ENCODE peak calls at places on chromosomes 5 and 9, in six cellular contexts. L is A549, Z is stomach, D is heart left ventricle, Y is spleen, I is ovary. N is an unnamed sample.

GRCh38 chr9:128635266-128636023 is 21.2 kb downstream of the DYNC2I2 start:
- DNase-seq in I (peak), Z (peak), L (peak), D (peak), Y (peak), N (peak)

GRCh38 chr9:95715911-95716435 is 159.5 kb upstream of the ERCC6L2 start:
- DNase-seq in Y (no peak), I (no peak), Z (no peak), L (no peak), D (no peak), N (no peak)

GRCh38 chr9:128113526-128114325 is 13.8 kb downstream of the PTGES2 start:
- DNase-seq in Z (peak), L (no peak), I (no peak), Y (peak), D (peak), N (peak)

GRCh38 chr9:89794918-89795317 is 190.1 kb downstream of the GADD45G start:
- DNase-seq in Y (no peak), I (no peak), D (no peak), Z (peak), L (no peak), N (peak)

GRCh38 chr9:7454490-7455110 is 345.0 kb downstream of the DMAC1 start:
- DNase-seq in I (no peak), Z (no peak), D (no peak), L (no peak), Y (no peak), N (no peak)

GRCh38 chr9:133732351-133733073 is 5.6 kb downstream of the SARDH start:
- DNase-seq in D (no peak), Y (no peak), I (no peak), L (no peak), Z (peak), N (no peak)

GRCh38 chr5:80711938-80712337 is 57.2 kb upstream of the DHFR start:
- DNase-seq in Z (no peak), D (no peak), I (no peak), L (peak), Y (no peak), N (no peak)

GRCh38 chr5:163916376-163916775 is 411.0 kb downstream of the MAT2B start:
- DNase-seq in I (no peak), Z (no peak), L (no peak), D (no peak), Y (no peak), N (peak)

GRCh38 chr9:126223798-126224531 is 102.7 kb upstream of the MVB12B start:
- DNase-seq in L (no peak), I (no peak), Z (no peak), D (no peak), Y (no peak), N (no peak)

GRCh38 chr9:98994226-98995058 is 50.7 kb downstream of the COL15A1 start:
- DNase-seq in L (no peak), Z (no peak), D (no peak), Y (no peak), I (no peak), N (peak)

GRCh38 chr5:77851229-77852067 is 75.3 kb upstream of the TBCA start:
- DNase-seq in D (peak), Y (peak), Z (no peak), L (no peak), I (peak), N (peak)

GRCh38 chr5:37722236-37723146 is 117.3 kb downstream of the GDNF start:
- DNase-seq in D (no peak), I (no peak), L (peak), Z (no peak), Y (no peak), N (no peak)

GRCh38 chr5:1185652-1186350 is 15.6 kb upstream of the SLC6A19 start:
- DNase-seq in I (no peak), D (no peak), Y (no peak), Z (peak), L (no peak), N (peak)

GRCh38 chr5:10904862-10905432 is 143.9 kb upstream of the DAP start:
- DNase-seq in I (no peak), Z (no peak), Y (no peak), L (no peak), D (no peak), N (no peak)

GRCh38 chr9:114167591-114168091 is 12.3 kb downstream of the COL27A1 start:
- DNase-seq in I (no peak), D (peak), Z (no peak), Y (peak), L (no peak), N (no peak)

GRCh38 chr9:121889990-121890563 is 203.0 kb downstream of the TTLL11 start:
- DNase-seq in D (peak), I (no peak), Z (no peak), Y (no peak), L (no peak), N (no peak)

GRCh38 chr5:115415143-115415491 is 118.7 kb upstream of the CCDC112 start:
- DNase-seq in L (peak), D (peak), Z (peak), I (no peak), Y (no peak), N (no peak)

GRCh38 chr9:5557606-5558587 is 47.6 kb downstream of the PDCD1LG2 start:
- DNase-seq in Z (no peak), L (no peak), Y (no peak), D (peak), I (peak), N (no peak)

GRCh38 chr5:165576678-165577275 is 2071.4 kb downstream of the MAT2B start:
- DNase-seq in Y (no peak), D (no peak), Z (no peak), I (no peak), L (no peak), N (no peak)

DNA sequence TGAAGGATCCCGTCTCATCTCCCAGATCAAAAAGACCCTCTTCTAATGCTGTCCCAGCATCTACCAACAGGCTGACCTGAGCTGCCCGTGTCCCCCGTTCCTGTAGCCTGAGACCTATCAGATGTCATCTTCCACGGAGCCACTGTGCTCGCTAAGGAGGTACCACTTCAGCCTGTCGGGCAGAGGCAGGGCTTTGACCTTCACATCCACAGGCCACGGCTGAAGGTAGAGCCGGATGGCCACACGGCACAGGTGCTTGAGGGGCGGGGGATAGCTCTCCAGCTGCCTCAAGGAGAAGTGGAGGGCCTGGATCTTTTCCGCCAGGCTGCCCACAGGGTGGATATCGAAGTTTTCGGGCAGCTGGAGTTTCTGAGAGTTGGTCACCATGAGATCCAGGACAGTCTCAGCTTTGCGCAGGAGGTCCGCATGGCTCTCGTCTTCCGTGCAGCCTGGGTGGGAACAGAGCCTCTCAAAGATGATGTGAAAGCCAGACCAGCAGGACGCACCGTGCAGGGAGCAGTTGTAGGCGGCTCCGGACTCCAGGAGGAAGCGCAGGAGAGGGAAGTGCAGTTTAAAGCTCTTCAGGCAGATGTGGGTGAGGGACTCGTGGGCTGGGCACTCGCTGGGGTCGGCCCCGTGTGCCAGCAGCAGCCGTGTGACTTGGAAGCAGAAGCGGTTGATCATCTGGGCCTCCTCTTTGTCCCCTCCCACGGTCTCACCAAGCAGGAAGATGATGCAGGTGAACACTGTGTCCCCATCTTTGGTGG is 4.1 kb downstream of the ASB6 start:
- DNase-seq in D (no peak), I (no peak), Z (no peak), L (no peak), Y (no peak), N (no peak)
- TF ChIP-seq POLR2A in D (no peak), I (no peak), Z (no peak), L (no peak), Y (no peak), N (no peak)

DNA sequence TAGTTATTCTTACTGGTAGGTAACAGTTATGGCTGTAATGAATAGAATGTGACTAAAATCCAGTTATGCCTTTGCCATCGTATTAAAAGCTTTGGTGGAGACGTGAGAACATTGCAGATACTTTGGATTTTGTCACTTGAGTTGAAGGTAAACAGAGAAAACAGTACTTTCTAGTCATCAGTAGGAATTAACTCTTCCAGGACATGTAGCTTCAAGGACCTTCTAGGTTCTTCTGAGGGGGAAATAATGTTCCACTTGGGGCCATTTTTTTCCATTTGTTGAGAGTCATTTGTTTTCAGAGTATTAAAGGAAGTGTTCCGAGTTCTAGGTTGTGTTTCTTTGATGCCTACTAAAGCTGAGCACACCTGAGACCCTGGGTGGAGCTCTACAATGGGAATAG is 6.1 kb downstream of the TJP2 start:
- DNase-seq in Z (no peak), L (no peak), Y (no peak), D (no peak), I (no peak), N (no peak)
- H3K27ac ChIP-seq in Z (peak), L (peak), Y (no peak), D (peak), I (no peak), N (peak)

GRCh38 chr5:181044093-181044599 is 4.1 kb downstream of the BTNL9 start:
- DNase-seq in Z (no peak), I (no peak), Y (peak), D (no peak), L (no peak), N (no peak)

GRCh38 chr5:181042036-181042435 is 2.0 kb downstream of the BTNL9 start:
- DNase-seq in D (no peak), L (no peak), Z (no peak), Y (peak), I (no peak), N (no peak)

GRCh38 chr5:181044662-181045305 is 4.7 kb downstream of the BTNL9 start:
- DNase-seq in Y (peak), L (no peak), I (no peak), D (peak), Z (no peak), N (peak)

GRCh38 chr5:181042722-181043121 is 2.7 kb downstream of the BTNL9 start:
- DNase-seq in L (no peak), I (no peak), Y (peak), Z (no peak), D (no peak), N (no peak)

DNA sequence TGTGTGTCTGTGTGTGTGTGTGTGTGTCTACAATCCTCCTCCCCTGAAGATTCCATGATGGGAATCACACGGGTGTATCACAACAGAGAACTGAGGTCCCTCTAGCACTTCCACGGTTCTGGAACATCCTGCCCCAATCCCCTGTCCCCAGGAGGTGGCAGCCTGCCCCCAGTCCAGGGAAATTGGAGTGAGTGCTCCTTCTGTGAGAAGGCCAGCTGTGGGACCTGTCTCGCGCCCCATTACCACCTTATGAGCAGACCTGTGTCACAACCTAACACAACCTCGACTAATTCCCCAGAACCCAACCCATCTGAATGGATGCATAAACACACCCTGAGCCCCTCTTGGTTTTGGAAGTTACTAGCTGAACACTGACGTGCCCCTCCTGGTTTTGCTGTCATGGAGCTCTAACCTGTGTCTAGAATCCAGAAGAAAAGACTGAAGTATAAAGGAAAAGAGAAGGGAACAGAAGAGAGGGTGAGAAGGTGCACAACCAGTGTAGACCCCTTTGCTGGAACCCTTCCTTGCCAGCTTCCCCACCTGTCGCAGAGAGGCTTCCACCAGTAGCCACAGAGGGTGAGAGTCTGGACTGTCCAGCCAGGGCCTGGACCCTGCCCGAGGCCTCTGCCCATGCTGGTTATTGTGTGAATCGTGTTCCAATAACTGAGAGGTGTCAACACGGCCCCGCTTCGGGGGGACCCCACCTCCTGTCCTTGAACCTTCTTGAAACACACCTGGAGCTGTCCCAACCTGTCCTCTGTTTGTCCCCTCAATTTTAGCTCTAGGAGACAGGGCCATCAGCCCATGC is 3.4 kb downstream of the BTNL9 start:
- DNase-seq in Z (no peak), D (no peak), L (peak), I (no peak), Y (peak), N (peak)
- TF ChIP-seq CTCF in Z (no peak), D (peak), L (peak), I (no peak), Y (no peak), N (no peak)

GRCh38 chr9:136482793-136483588 is at the start of gene SEC16A:
- DNase-seq in Z (peak), Y (peak), I (peak), D (peak), L (peak), N (peak)

GRCh38 chr9:136482046-136482792 is 621 bp downstream of the SEC16A start:
- DNase-seq in L (no peak), D (no peak), Z (no peak), I (no peak), Y (no peak), N (peak)

GRCh38 chr9:136484153-136485048 is 1.6 kb upstream of the SEC16A start:
- DNase-seq in Y (peak), D (no peak), I (peak), Z (peak), L (no peak), N (peak)

GRCh38 chr9:136485049-136485647 is 2.3 kb upstream of the SEC16A start:
- DNase-seq in I (peak), Y (peak), D (peak), L (peak), Z (peak), N (peak)

GRCh38 chr9:136483589-136484152 is 831 bp upstream of the SEC16A start:
- DNase-seq in D (peak), I (peak), Z (peak), Y (peak), L (peak), N (peak)
- TF ChIP-seq POLR2A in D (no peak), I (peak), Z (no peak), Y (no peak), L (peak), N (peak)

GRCh38 chr5:119355244-119355635 is 579 bp upstream of the TNFAIP8 start:
- DNase-seq in Y (peak), L (no peak), Z (peak), I (no peak), D (no peak), N (no peak)
- H3K27ac ChIP-seq in Y (peak), L (no peak), Z (peak), I (no peak), D (no peak), N (no peak)

N was measured in adrenal gland.